ENCODE peak calls at places on chromosomes 2 and 18, in four cellular contexts. A, O, C and S are unnamed samples.

GRCh38 chr2:175036582-175037018 is 31.4 kb upstream of the CHN1 start:
- DNase-seq in A (peak), O (no peak), C (peak), S (no peak)

GRCh38 chr18:76721207-76721996 is 101.0 kb upstream of the ZNF236 start:
- DNase-seq in A (no peak), C (no peak), O (no peak), S (no peak)

GRCh38 chr2:33763671-33764310 is 164.7 kb upstream of the FAM98A start:
- DNase-seq in O (no peak), C (no peak), A (no peak), S (no peak)

GRCh38 chr2:225735844-225736243 is 336.3 kb downstream of the NYAP2 start:
- DNase-seq in C (no peak), O (no peak), A (no peak), S (no peak)

GRCh38 chr2:170707821-170708795 is 7.0 kb upstream of the SP5 start:
- DNase-seq in C (peak), O (no peak), A (no peak), S (no peak)

GRCh38 chr2:72130671-72131360 is 16.8 kb downstream of the CYP26B1 start:
- DNase-seq in O (no peak), A (no peak), C (no peak), S (no peak)

GRCh38 chr2:240812301-240812680 is 7.7 kb downstream of the KIF1A start:
- DNase-seq in C (no peak), O (no peak), A (no peak), S (no peak)

GRCh38 chr2:15941483-15941853 is 1.1 kb downstream of the MYCN start:
- DNase-seq in C (no peak), O (no peak), A (no peak), S (peak)

GRCh38 chr2:88416016-88416663 is 36.4 kb downstream of the FOXI3 start:
- DNase-seq in C (no peak), O (no peak), A (no peak), S (peak)

GRCh38 chr18:23141022-23141999 is 6.0 kb downstream of the CABLES1 start:
- DNase-seq in O (no peak), C (no peak), A (peak), S (no peak)

GRCh38 chr2:99787011-99787410 is 297.2 kb upstream of the REV1 start:
- DNase-seq in C (no peak), A (no peak), O (no peak), S (no peak)

GRCh38 chr2:43333656-43334144 is 107.3 kb upstream of the ZFP36L2 start:
- DNase-seq in A (no peak), O (no peak), C (no peak), S (no peak)

GRCh38 chr2:218329826-218330651 is 26.6 kb upstream of the CATIP start:
- DNase-seq in C (no peak), A (no peak), O (peak), S (no peak)

DNA sequence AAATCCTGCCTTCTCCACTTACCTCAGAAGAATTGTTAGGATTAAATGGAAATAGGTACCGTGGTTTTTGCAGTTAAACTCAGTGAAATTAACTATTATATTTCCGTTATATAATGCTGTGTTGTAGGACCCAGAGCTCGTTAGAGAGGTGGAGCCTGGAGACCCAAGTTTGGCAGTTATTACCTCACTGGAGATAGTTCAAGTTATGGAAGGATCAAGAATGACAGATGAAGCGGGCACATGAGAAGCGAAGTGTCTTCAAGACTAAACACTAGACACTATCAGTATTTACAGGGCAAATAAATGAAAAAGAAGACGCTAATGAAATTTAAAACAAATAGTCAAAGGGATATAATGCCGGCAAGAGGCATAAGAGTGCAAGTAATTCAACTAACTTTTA is 861 bp downstream of the CWC22 start:
- DNase-seq in O (no peak), A (no peak), C (no peak), S (no peak)
- TF ChIP-seq CREM in O (no peak), A (no peak), C (no peak), S (no peak)

DNA sequence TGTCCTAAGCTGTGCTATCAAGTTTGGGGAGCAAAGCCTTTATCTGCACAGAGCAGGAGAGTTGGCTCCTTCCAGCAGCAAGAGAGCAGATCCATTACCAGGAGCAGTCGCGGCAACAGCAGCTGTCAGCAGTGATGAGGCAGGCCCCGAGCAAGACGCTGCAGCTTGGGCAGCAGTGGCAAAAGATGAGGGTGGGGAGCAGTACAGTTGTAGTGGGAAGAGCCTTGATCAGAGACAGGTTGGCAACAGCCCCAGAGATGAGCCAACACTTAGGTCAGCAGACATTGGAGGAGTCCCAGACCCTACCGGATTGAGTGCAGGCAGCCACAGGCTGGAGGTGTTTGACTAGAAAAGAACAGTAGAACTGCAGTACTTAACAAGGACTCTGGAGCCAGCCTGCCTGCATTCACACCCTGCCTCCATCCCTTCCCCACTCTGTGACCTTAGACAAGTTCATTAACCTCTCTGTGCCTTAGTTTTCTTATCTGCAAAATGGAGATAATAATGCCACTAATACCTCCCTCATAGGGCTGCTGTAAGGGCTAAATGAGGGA is 117.1 kb upstream of the SERTAD2 start:
- DNase-seq in C (no peak), O (no peak), A (no peak), S (no peak)
- TF ChIP-seq CREM in C (no peak), O (no peak), A (no peak), S (no peak)

GRCh38 chr2:232389327-232389726 is 10.8 kb downstream of the ALPP start:
- DNase-seq in O (no peak), A (no peak), C (no peak), S (no peak)
- TF ChIP-seq CREM in O (no peak), A (no peak), C (no peak), S (no peak)

GRCh38 chr2:107809835-107810234 is 16.9 kb upstream of the RGPD4 start:
- DNase-seq in O (no peak), C (no peak), A (no peak), S (no peak)

GRCh38 chr2:107810734-107811133 is 16.0 kb upstream of the RGPD4 start:
- DNase-seq in C (no peak), A (no peak), O (no peak), S (no peak)

GRCh38 chr2:107811376-107811775 is 15.3 kb upstream of the RGPD4 start:
- DNase-seq in O (no peak), A (no peak), C (no peak), S (no peak)

GRCh38 chr2:107808023-107808422 is 18.7 kb upstream of the RGPD4 start:
- DNase-seq in O (no peak), C (no peak), A (no peak), S (no peak)

GRCh38 chr2:107808986-107809385 is 17.7 kb upstream of the RGPD4 start:
- DNase-seq in A (no peak), O (no peak), C (no peak), S (no peak)
- TF ChIP-seq CREM in A (no peak), O (no peak), C (no peak), S (no peak)

GRCh38 chr2:27038631-27039339 is 6.0 kb downstream of the TMEM214 start:
- DNase-seq in O (no peak), A (no peak), C (no peak), S (no peak)
- TF ChIP-seq CREM in O (no peak), A (no peak), C (no peak), S (no peak)

GRCh38 chr2:233089851-233090250 is 29.7 kb downstream of the INPP5D start:
- DNase-seq in C (no peak), A (no peak), O (no peak), S (no peak)

GRCh38 chr2:233094614-233095013 is 34.5 kb downstream of the INPP5D start:
- DNase-seq in C (no peak), A (no peak), O (no peak), S (no peak)

GRCh38 chr2:233093721-233094120 is 33.6 kb downstream of the INPP5D start:
- DNase-seq in A (no peak), C (no peak), O (no peak), S (no peak)

GRCh38 chr2:233091595-233092375 is 31.6 kb downstream of the INPP5D start:
- DNase-seq in C (peak), O (no peak), A (no peak), S (no peak)

GRCh38 chr2:233092446-233093438 is 32.6 kb downstream of the INPP5D start:
- DNase-seq in C (no peak), A (no peak), O (no peak), S (no peak)
- TF ChIP-seq CREM in C (no peak), A (no peak), O (no peak), S (no peak)

GRCh38 chr2:78420132-78420531 is 605.4 kb upstream of the REG3G start:
- DNase-seq in A (no peak), C (no peak), O (no peak), S (no peak)
- TF ChIP-seq CREM in A (no peak), C (no peak), O (no peak), S (no peak)

GRCh38 chr2:186518945-186519344 is 32.9 kb downstream of the ZC3H15 start:
- DNase-seq in O (no peak), A (no peak), C (no peak), S (no peak)
- TF ChIP-seq CREM in O (no peak), A (no peak), C (no peak), S (no peak)

GRCh38 chr2:191759200-191759507 is 81.2 kb downstream of the NABP1 start:
- DNase-seq in A (no peak), C (no peak), O (no peak), S (no peak)

GRCh38 chr2:191760655-191761054 is 82.7 kb downstream of the NABP1 start:
- DNase-seq in C (no peak), O (no peak), A (no peak), S (no peak)

GRCh38 chr2:191758420-191759199 is 80.7 kb downstream of the NABP1 start:
- DNase-seq in O (peak), C (peak), A (peak), S (peak)

GRCh38 chr2:191757256-191757655 is 79.3 kb downstream of the NABP1 start:
- DNase-seq in A (no peak), C (no peak), O (no peak), S (no peak)

DNA sequence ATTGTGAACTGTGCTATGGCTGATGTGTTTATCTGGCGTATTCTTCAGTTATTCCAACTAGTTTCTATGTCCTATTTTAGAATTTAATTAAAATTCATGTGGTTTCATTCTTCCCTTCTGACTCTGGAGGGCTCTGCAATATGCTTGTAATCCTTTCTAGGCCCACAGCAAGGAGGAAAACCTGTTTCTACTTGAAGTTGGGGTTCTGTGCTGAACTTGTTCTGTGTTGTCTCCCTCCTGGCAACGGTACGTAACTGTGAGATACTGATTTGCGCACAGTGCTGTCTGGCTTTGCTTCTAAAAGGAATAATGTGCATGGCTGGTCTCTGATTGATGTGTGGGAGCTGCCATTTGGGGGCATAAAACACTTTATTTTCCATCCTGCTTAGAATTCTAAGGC is 81.7 kb downstream of the NABP1 start:
- DNase-seq in C (no peak), A (no peak), O (no peak), S (no peak)
- TF ChIP-seq CREM in C (no peak), A (no peak), O (no peak), S (no peak)

DNA sequence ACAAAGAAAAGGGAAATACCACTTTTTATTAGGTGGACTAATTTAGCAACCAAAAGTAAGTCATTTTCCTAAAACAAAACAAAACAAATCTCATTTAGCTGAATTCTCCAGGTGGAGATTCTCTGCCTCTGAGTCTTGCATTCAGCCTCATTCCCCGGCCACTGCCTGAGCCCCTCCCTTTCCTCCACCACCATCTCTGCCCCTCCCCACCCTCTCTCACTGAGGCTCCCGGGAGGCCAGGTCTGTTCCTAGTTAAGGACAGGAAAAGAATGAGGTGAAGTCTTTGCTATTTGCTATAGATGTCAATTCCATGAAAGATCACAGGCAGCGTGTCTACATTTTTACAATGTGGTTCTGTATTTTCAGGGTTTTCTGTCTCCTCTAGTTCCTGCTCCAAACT is 83.0 kb upstream of the SOX11 start:
- DNase-seq in C (no peak), O (no peak), A (no peak), S (no peak)
- TF ChIP-seq CREM in C (no peak), O (no peak), A (no peak), S (no peak)